ENCODE peak calls at places on chromosomes 13 and 19, in seven cellular contexts. V is pons, Q is foreskin fibroblast, G is AML-193, S is colonic mucosa, F is aorta, H is T-helper 1 cell. D is an unnamed sample.
A peak's percentile ranks its signal among the peaks of the same experiment; 100 is the strongest.

GRCh38 chr13:98365291-98365690 is 188.2 kb upstream of the RNF113B start:
- DNase-seq in Q (peak; percentile 34), G (no peak), H (no peak), F (no peak), S (no peak), V (no peak), D (no peak)

GRCh38 chr13:112510987-112511715 is 76.8 kb downstream of the TUBGCP3 start:
- DNase-seq in S (no peak), G (no peak), Q (no peak), V (no peak), H (peak; percentile 13), F (no peak), D (no peak)

GRCh38 chr13:111388851-111389500 is 68.5 kb downstream of the TEX29 start:
- DNase-seq in Q (no peak), V (no peak), S (no peak), G (no peak), F (peak; percentile 62), H (no peak), D (no peak)

GRCh38 chr13:94999871-95000270 is 287.5 kb upstream of the SOX21 start:
- DNase-seq in V (no peak), G (no peak), S (no peak), H (no peak), F (no peak), Q (no peak), D (no peak)

GRCh38 chr19:42116308-42117075 is 15.8 kb downstream of the POU2F2 start:
- DNase-seq in V (no peak), G (no peak), S (no peak), H (no peak), F (no peak), Q (no peak), D (no peak)

GRCh38 chr19:31348416-31349159 is 648 bp downstream of the TSHZ3 start:
- DNase-seq in G (no peak), V (no peak), F (peak; percentile 84), S (no peak), Q (peak; percentile 66), H (no peak), D (peak; percentile 41)

GRCh38 chr19:15367439-15367838 is 12.1 kb downstream of the AKAP8 start:
- DNase-seq in G (no peak), F (no peak), S (no peak), H (no peak), V (no peak), Q (no peak), D (no peak)

GRCh38 chr19:54129617-54129996 is 8.0 kb upstream of the CNOT3 start:
- DNase-seq in F (no peak), G (no peak), S (no peak), V (no peak), H (no peak), Q (no peak), D (no peak)

GRCh38 chr13:23741879-23742510 is 147.2 kb downstream of the MIPEP start:
- DNase-seq in F (no peak), H (no peak), G (no peak), Q (no peak), V (no peak), S (no peak), D (no peak)

GRCh38 chr13:81381560-81381959 is 1040.6 kb upstream of the SPRY2 start:
- DNase-seq in G (no peak), Q (no peak), F (no peak), S (no peak), V (no peak), H (no peak), D (no peak)

GRCh38 chr13:49540552-49540951 is 44.8 kb downstream of the PHF11 start:
- DNase-seq in S (no peak), V (no peak), H (peak; percentile 42), F (no peak), Q (peak; percentile 9), G (no peak), D (no peak)

GRCh38 chr19:40191836-40192646 is 815 bp downstream of the MAP3K10 start:
- DNase-seq in Q (peak; percentile 59), F (peak; percentile 83), H (peak; percentile 9), S (peak; percentile 23), V (no peak), G (no peak), D (no peak)

GRCh38 chr19:29517412-29517811 is 8.4 kb upstream of the VSTM2B start:
- DNase-seq in S (no peak), H (no peak), G (no peak), V (no peak), F (peak; percentile 43), Q (no peak), D (no peak)